ENCODE peak calls at places on chromosomes 12 and 14, in four cellular contexts. A is SW 1271, R is iris pigment epithelial cell, Z is NCI-H748 treated with DMSO at 0.1 percent for 48 hours. X is an unnamed sample.

GRCh38 chr12:542290-543113 is 82.8 kb downstream of the B4GALNT3 start:
- DNase-seq in Z (no peak), A (no peak), R (no peak), X (no peak)

GRCh38 chr14:85594217-85594616 is 64.3 kb downstream of the FLRT2 start:
- DNase-seq in A (no peak), Z (no peak), R (no peak), X (no peak)

GRCh38 chr14:36260970-36261640 is 59.3 kb downstream of the MBIP start:
- DNase-seq in Z (no peak), A (no peak), R (no peak), X (no peak)

GRCh38 chr12:129606239-129606638 is 297.6 kb downstream of the TMEM132D start:
- DNase-seq in A (no peak), R (no peak), Z (no peak), X (no peak)

GRCh38 chr12:90008277-90008676 is 299.6 kb upstream of the ATP2B1 start:
- DNase-seq in A (no peak), R (no peak), Z (no peak), X (no peak)

GRCh38 chr14:33799705-33800269 is 151.1 kb downstream of the EGLN3 start:
- DNase-seq in R (peak), Z (no peak), A (no peak), X (no peak)

GRCh38 chr14:94343238-94343637 is 20.1 kb upstream of the SERPINA6 start:
- DNase-seq in R (no peak), A (no peak), Z (no peak), X (no peak)

GRCh38 chr14:61568572-61569011 is 126.7 kb upstream of the HIF1A start:
- DNase-seq in Z (no peak), A (no peak), R (no peak), X (peak)

X was measured in NCI-H146.